ENCODE peak calls at places on chromosome 1, in ten cellular contexts. J is GM12891, K is T-cell, I is Panc1, E is GM12864, W is foreskin fibroblast, V is AG09319, N is NCI-H1092, O is 8988T, L is HepG2. A is an unnamed sample.

GRCh38 chr1:228938248-228938891 is 203.1 kb downstream of the RHOU start:
- DNase-seq in J (no peak), K (peak), I (no peak), E (no peak), W (no peak), V (no peak), N (peak), O (no peak), L (peak), A (no peak)

GRCh38 chr1:43205671-43206070 is 33.5 kb downstream of the CFAP57 start:
- DNase-seq in J (no peak), K (no peak), I (no peak), E (no peak), W (peak), V (no peak), N (no peak), O (no peak), L (no peak), A (no peak)

GRCh38 chr1:80668370-80668769 is 1132.4 kb upstream of the ADGRL2 start:
- DNase-seq in J (no peak), K (no peak), I (no peak), E (no peak), W (no peak), V (no peak), N (no peak), O (no peak), L (no peak), A (no peak)

GRCh38 chr1:15262003-15262377 is 15.0 kb downstream of the FHAD1 start:
- DNase-seq in J (no peak), K (no peak), I (no peak), E (no peak), W (no peak), V (no peak), N (no peak), O (no peak), L (no peak), A (no peak)

GRCh38 chr1:244603498-244603897 is 49.4 kb upstream of the DESI2 start:
- DNase-seq in J (peak), K (no peak), I (no peak), E (no peak), W (peak), V (no peak), N (peak), O (no peak), L (peak), A (no peak)

GRCh38 chr1:205976708-205977107 is 26.5 kb downstream of the RAB7B start:
- DNase-seq in J (no peak), K (no peak), I (no peak), E (no peak), W (peak), V (no peak), N (peak), O (no peak), L (peak), A (no peak)

GRCh38 chr1:181531441-181531840 is 48.1 kb downstream of the CACNA1E start:
- DNase-seq in J (no peak), K (no peak), I (no peak), E (no peak), W (no peak), V (no peak), N (no peak), O (no peak), L (no peak), A (no peak)

GRCh38 chr1:101293461-101294045 is 56.7 kb downstream of the S1PR1 start:
- DNase-seq in J (no peak), K (no peak), I (no peak), E (peak), W (no peak), V (no peak), N (no peak), O (no peak), L (no peak), A (no peak)

A was measured in HuH-7.5.